ENCODE peak calls at places on chromosomes 13 and 19, in nine cellular contexts. J is transverse colon; V is CD8-positive, alpha-beta T cell; Z is GM12864; P is lower leg skin; A is SK-N-SH; O is psoas muscle; M is cardiac muscle cell; U is tibial artery. D is an unnamed sample.

GRCh38 chr13:40275636-40276035 is 390.8 kb downstream of the FOXO1 start:
- DNase-seq in J (no peak), V (no peak), Z (no peak), P (no peak), A (no peak), O (no peak), M (peak; percentile 32), U (no peak), D (no peak)

GRCh38 chr19:34428549-34429285 is 536 bp downstream of the UBA2 start:
- DNase-seq in J (peak; percentile 45), V (no peak), Z (no peak), P (no peak), A (peak; percentile 47), O (peak; percentile 86), M (peak; percentile 46), U (peak; percentile 89), D (peak; percentile 34)

GRCh38 chr13:51849145-51850101 is 4.4 kb upstream of the TMEM272 start:
- DNase-seq in J (no peak), V (no peak), Z (no peak), P (no peak), A (peak; percentile 74), O (no peak), M (peak; percentile 25), U (no peak), D (no peak)

GRCh38 chr13:48573213-48573612 is 40.3 kb upstream of the RCBTB2 start:
- DNase-seq in J (no peak), V (no peak), Z (no peak), P (no peak), A (no peak), O (no peak), M (no peak), U (no peak), D (no peak)

GRCh38 chr13:100019780-100020356 is 38.3 kb downstream of the ZIC2 start:
- DNase-seq in J (no peak), V (no peak), Z (no peak), P (no peak), A (no peak), O (no peak), M (no peak), U (no peak), D (no peak)

GRCh38 chr19:1611353-1611752 is 6.1 kb upstream of the UQCR11 start:
- DNase-seq in J (no peak), V (no peak), Z (no peak), P (no peak), A (no peak), O (no peak), M (no peak), U (no peak), D (peak; percentile 59)

GRCh38 chr19:45049073-45049736 is 10.4 kb downstream of the CLASRP start:
- DNase-seq in J (no peak), V (no peak), Z (no peak), P (no peak), A (no peak), O (peak; percentile 63), M (no peak), U (no peak), D (no peak)

GRCh38 chr13:99415014-99415650 is 86.1 kb upstream of the TM9SF2 start:
- DNase-seq in J (no peak), V (no peak), Z (no peak), P (no peak), A (no peak), O (peak; percentile 41), M (no peak), U (peak; percentile 70), D (no peak)

GRCh38 chr19:47019431-47020041 is at the start of gene NPAS1:
- DNase-seq in J (no peak), V (no peak), Z (no peak), P (no peak), A (peak; percentile 75), O (no peak), M (no peak), U (no peak), D (no peak)

GRCh38 chr19:2970201-2970838 is 7.0 kb upstream of the TLE6 start:
- DNase-seq in J (no peak), V (no peak), Z (no peak), P (no peak), A (no peak), O (no peak), M (peak; percentile 96), U (no peak), D (no peak)

GRCh38 chr19:6729573-6730152 is 7.7 kb downstream of the GPR108 start:
- DNase-seq in J (no peak), V (no peak), Z (no peak), P (no peak), A (peak; percentile 15), O (no peak), M (no peak), U (no peak), D (peak; percentile 71)

GRCh38 chr13:53089951-53090350 is 61.3 kb downstream of the OLFM4 start:
- DNase-seq in J (no peak), V (no peak), Z (no peak), P (no peak), A (no peak), O (no peak), M (no peak), U (no peak), D (no peak)

GRCh38 chr13:76993021-76993420 is 1.1 kb downstream of the CLN5 start:
- DNase-seq in J (no peak), V (no peak), Z (no peak), P (no peak), A (no peak), O (no peak), M (peak; percentile 21), U (no peak), D (no peak)

GRCh38 chr13:111486801-111487200 is 166.4 kb downstream of the TEX29 start:
- DNase-seq in J (no peak), V (no peak), Z (no peak), P (no peak), A (no peak), O (no peak), M (no peak), U (peak; percentile 16), D (peak; percentile 8)

GRCh38 chr13:45349438-45349837 is 8.5 kb upstream of the TPT1 start:
- DNase-seq in J (no peak), V (no peak), Z (no peak), P (no peak), A (no peak), O (no peak), M (no peak), U (no peak), D (no peak)

GRCh38 chr13:74977498-74977897 is 504.5 kb downstream of the TBC1D4 start:
- DNase-seq in J (no peak), V (no peak), Z (no peak), P (no peak), A (no peak), O (no peak), M (no peak), U (no peak), D (no peak)

GRCh38 chr19:40908981-40909380 is 26.9 kb upstream of the CYP2A7 start:
- DNase-seq in J (no peak), V (no peak), Z (no peak), P (no peak), A (no peak), O (no peak), M (no peak), U (no peak), D (no peak)

GRCh38 chr13:98022210-98022609 is 68.7 kb downstream of the IPO5 start:
- DNase-seq in J (no peak), V (no peak), Z (no peak), P (peak; percentile 41), A (no peak), O (no peak), M (peak; percentile 29), U (no peak), D (no peak)

GRCh38 chr19:35905178-35905727 is 2.8 kb downstream of the TYROBP start:
- DNase-seq in J (no peak), V (no peak), Z (no peak), P (no peak), A (no peak), O (no peak), M (no peak), U (no peak), D (no peak)

GRCh38 chr13:47334173-47334572 is 437.3 kb upstream of the HTR2A start:
- DNase-seq in J (no peak), V (no peak), Z (no peak), P (peak; percentile 49), A (no peak), O (no peak), M (peak; percentile 59), U (no peak), D (no peak)

GRCh38 chr13:34028496-34029442 is 210.8 kb downstream of the RFC3 start:
- DNase-seq in J (no peak), V (no peak), Z (no peak), P (no peak), A (no peak), O (no peak), M (no peak), U (no peak), D (no peak)
- H3K4me3 ChIP-seq in J (no peak overlapping the region), V (no peak overlapping the region), Z (no peak overlapping the region), P (no peak overlapping the region), A (no peak overlapping the region), O (no peak overlapping the region), M (no peak overlapping the region), U (no peak overlapping the region), D (no peak overlapping the region)

DNA sequence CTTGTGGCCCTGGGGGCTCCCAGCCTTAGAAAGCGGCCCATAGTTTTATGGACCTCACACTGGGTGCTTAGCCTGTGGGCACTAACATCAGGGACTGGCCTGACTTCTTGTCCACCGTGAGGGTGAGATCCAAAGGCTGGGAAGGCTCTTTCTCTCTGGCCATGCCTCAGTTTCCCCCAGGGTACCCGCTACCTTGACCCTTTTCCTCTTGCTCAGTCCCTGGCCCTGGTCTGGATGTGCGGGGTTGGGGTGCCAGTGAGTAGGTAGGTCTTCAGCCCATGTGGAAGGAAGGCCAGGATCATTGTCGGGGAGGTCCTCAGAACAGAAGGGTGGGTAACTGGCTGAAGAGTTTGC is 1.6 kb upstream of the TMEM161A start:
- DNase-seq in J (no peak), V (no peak), Z (no peak), P (no peak), A (no peak), O (no peak), M (no peak), U (no peak), D (no peak)
- TF ChIP-seq CTCF in J (no peak), V (peak; percentile 21), Z (no peak), P (no peak), A (no peak), O (no peak), M (no peak), U (no peak), D (no peak)

DNA sequence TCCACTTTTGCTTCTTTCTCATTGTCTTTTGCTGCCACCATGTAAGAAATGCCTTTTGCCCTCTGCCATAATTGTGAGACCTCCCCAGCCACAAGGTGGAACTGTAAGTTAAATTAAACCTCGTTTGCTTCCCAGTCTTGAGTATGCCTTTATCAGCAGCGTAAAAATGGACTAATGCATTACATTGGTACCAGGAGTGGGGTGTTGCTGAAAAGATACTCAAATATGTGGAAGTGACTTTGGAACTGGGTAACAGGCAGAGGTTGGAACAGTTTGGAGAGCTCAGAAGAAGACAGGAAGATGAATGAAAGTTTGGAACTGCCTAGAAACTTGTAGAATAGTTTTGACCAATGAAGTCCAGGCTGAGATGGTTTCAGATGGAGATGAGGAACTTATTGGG is 115.2 kb downstream of the B3GLCT start:
- DNase-seq in J (no peak), V (no peak), Z (no peak), P (no peak), A (no peak), O (no peak), M (no peak), U (no peak), D (no peak)
- H3K4me3 ChIP-seq in J (no peak overlapping the region), V (no peak overlapping the region), Z (no peak overlapping the region), P (no peak overlapping the region), A (no peak overlapping the region), O (no peak overlapping the region), M (no peak overlapping the region), U (no peak overlapping the region), D (no peak overlapping the region)

GRCh38 chr19:53808710-53809125 is 15.4 kb downstream of the NLRP12 start:
- DNase-seq in J (no peak), V (no peak), Z (no peak), P (no peak), A (peak; percentile 49), O (no peak), M (peak; percentile 73), U (no peak), D (no peak)
- TF ChIP-seq CTCF in J (no peak), V (no peak), Z (peak; percentile 48), P (no peak), A (peak; percentile 79), O (no peak), M (peak; percentile 74), U (no peak), D (peak; percentile 31)

D was measured in left lung.